ENCODE peak calls at places on chromosome 6, in seven cellular contexts. L, Z, B, H, V, E and J are unnamed samples.

GRCh38 chr6:29964904-29965872 is 22.9 kb downstream of the HLA-A start:
- DNase-seq in L (peak), Z (peak), B (peak), H (peak), V (peak), E (peak), J (peak)

GRCh38 chr6:26030716-26031115 is 56.5 kb upstream of the HFE start:
- DNase-seq in L (no peak), Z (no peak), B (no peak), H (no peak), V (no peak), E (no peak), J (no peak)

GRCh38 chr6:90472716-90473115 is 114.2 kb downstream of the MAP3K7 start:
- DNase-seq in L (no peak), Z (no peak), B (no peak), H (no peak), V (no peak), E (no peak), J (no peak)

GRCh38 chr6:69005194-69005593 is 370.1 kb downstream of the ADGRB3 start:
- DNase-seq in L (no peak), Z (no peak), B (no peak), H (no peak), V (no peak), E (no peak), J (peak)

GRCh38 chr6:105805581-105806023 is 280.5 kb upstream of the PRDM1 start:
- DNase-seq in L (no peak), Z (no peak), B (no peak), H (no peak), V (no peak), E (no peak), J (peak)

GRCh38 chr6:40999498-41000070 is 39.4 kb downstream of the UNC5CL start:
- DNase-seq in L (no peak), Z (peak), B (no peak), H (peak), V (peak), E (no peak), J (no peak)

GRCh38 chr6:82270791-82271392 is 23.3 kb upstream of the IBTK start:
- DNase-seq in L (no peak), Z (peak), B (no peak), H (peak), V (no peak), E (peak), J (no peak)

GRCh38 chr6:35973670-35974222 is 50.7 kb downstream of the SLC26A8 start:
- DNase-seq in L (no peak), Z (no peak), B (no peak), H (no peak), V (no peak), E (no peak), J (no peak)

GRCh38 chr6:128456510-128457244 is 63.7 kb downstream of the PTPRK start:
- DNase-seq in L (no peak), Z (no peak), B (no peak), H (no peak), V (no peak), E (no peak), J (no peak)

GRCh38 chr6:35152067-35152707 is 11.0 kb upstream of the TCP11 start:
- DNase-seq in L (no peak), Z (no peak), B (no peak), H (no peak), V (no peak), E (peak), J (no peak)

GRCh38 chr6:40874495-40874894 is 164.5 kb downstream of the UNC5CL start:
- DNase-seq in L (no peak), Z (peak), B (no peak), H (no peak), V (no peak), E (no peak), J (no peak)

GRCh38 chr6:24564081-24564480 is 69.3 kb downstream of the ALDH5A1 start:
- DNase-seq in L (no peak), Z (no peak), B (no peak), H (no peak), V (no peak), E (no peak), J (no peak)

GRCh38 chr6:52491203-52492069 is 71.3 kb downstream of the EFHC1 start:
- DNase-seq in L (no peak), Z (no peak), B (no peak), H (no peak), V (no peak), E (no peak), J (peak)

GRCh38 chr6:28839443-28840120 is 84.2 kb downstream of the TRIM27 start:
- DNase-seq in L (no peak), Z (no peak), B (no peak), H (no peak), V (no peak), E (no peak), J (no peak)

GRCh38 chr6:28838289-28838633 is 85.5 kb downstream of the TRIM27 start:
- DNase-seq in L (peak), Z (peak), B (no peak), H (no peak), V (peak), E (peak), J (peak)

GRCh38 chr6:28841290-28841689 is 82.5 kb downstream of the TRIM27 start:
- DNase-seq in L (no peak), Z (no peak), B (no peak), H (no peak), V (no peak), E (no peak), J (no peak)

GRCh38 chr6:28838634-28839442 is 84.9 kb downstream of the TRIM27 start:
- DNase-seq in L (peak), Z (peak), B (peak), H (peak), V (peak), E (peak), J (peak)
- TF ChIP-seq CTCF in L (peak), Z (peak), B (peak), H (peak), V (peak), E (peak), J (peak)

GRCh38 chr6:73391735-73392134 is 2.9 kb upstream of the DDX43 start:
- DNase-seq in L (no peak), Z (no peak), B (no peak), H (no peak), V (no peak), E (no peak), J (no peak)

GRCh38 chr6:73395875-73396274 is 1.2 kb downstream of the DDX43 start:
- DNase-seq in L (no peak), Z (no peak), B (no peak), H (no peak), V (no peak), E (no peak), J (no peak)

GRCh38 chr6:73393278-73393677 is 1.4 kb upstream of the DDX43 start:
- DNase-seq in L (no peak), Z (no peak), B (no peak), H (no peak), V (no peak), E (no peak), J (peak)

GRCh38 chr6:73389854-73390253 is 4.8 kb upstream of the DDX43 start:
- DNase-seq in L (no peak), Z (no peak), B (no peak), H (no peak), V (no peak), E (no peak), J (no peak)

GRCh38 chr6:73394577-73395354 is at the start of gene DDX43:
- DNase-seq in L (no peak), Z (no peak), B (peak), H (peak), V (peak), E (no peak), J (no peak)
- H3K4me3 ChIP-seq in L (no peak), Z (no peak), B (peak), H (no peak), V (no peak), E (no peak), J (peak)

GRCh38 chr6:93575495-93575894 is 156.1 kb upstream of the EPHA7 start:
- DNase-seq in L (no peak), Z (no peak), B (no peak), H (no peak), V (no peak), E (no peak), J (no peak)

GRCh38 chr6:93568169-93568568 is 148.8 kb upstream of the EPHA7 start:
- DNase-seq in L (no peak), Z (no peak), B (no peak), H (no peak), V (no peak), E (no peak), J (no peak)

GRCh38 chr6:93566285-93566684 is 146.9 kb upstream of the EPHA7 start:
- DNase-seq in L (no peak), Z (no peak), B (no peak), H (no peak), V (no peak), E (no peak), J (no peak)

GRCh38 chr6:93567164-93567563 is 147.8 kb upstream of the EPHA7 start:
- DNase-seq in L (no peak), Z (no peak), B (no peak), H (no peak), V (no peak), E (no peak), J (no peak)

DNA sequence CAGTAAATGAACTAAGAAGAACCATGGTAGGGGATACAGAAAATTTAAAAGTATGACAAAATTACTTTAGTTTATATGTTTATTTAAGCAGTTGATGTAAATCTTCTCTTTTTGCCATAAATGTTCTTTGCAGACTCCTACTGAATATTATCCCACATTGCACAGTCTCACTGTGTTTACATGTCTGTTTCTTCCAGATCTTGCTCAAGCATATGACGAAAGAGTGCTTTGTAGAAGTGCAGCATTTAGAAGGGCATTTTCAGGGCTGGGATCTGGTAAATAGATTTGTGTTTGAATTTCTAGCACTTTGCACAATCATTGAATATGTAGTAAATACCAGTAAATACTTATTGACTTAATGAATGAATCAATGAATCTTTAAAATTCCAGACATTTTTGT is 152.0 kb upstream of the EPHA7 start:
- DNase-seq in L (no peak), Z (no peak), B (no peak), H (no peak), V (no peak), E (no peak), J (no peak)
- H3K27ac ChIP-seq in L (no peak), Z (no peak), B (no peak), H (no peak), V (no peak), E (no peak), J (no peak)

GRCh38 chr6:148105695-148106094 is 236.9 kb upstream of the SASH1 start:
- DNase-seq in L (no peak), Z (no peak), B (no peak), H (no peak), V (no peak), E (no peak), J (no peak)
- TF ChIP-seq CTCF in L (no peak), Z (no peak), B (no peak), H (no peak), V (no peak), E (no peak), J (no peak)